ENCODE peak calls at places on chromosome 16, in four cellular contexts. A, R, K and N are unnamed samples.

GRCh38 chr16:268141-269053 is 7.3 kb downstream of the RGS11 start:
- DNase-seq in A (no peak), R (no peak), K (peak; percentile 28), N (no peak)

GRCh38 chr16:48450367-48450766 is 65.2 kb upstream of the SIAH1 start:
- DNase-seq in A (no peak), R (no peak), K (no peak), N (no peak)

GRCh38 chr16:49277386-49277742 is 4.3 kb downstream of the CBLN1 start:
- DNase-seq in A (no peak), R (no peak), K (no peak), N (no peak)

GRCh38 chr16:2436110-2436509 is 6.9 kb downstream of the CCNF start:
- DNase-seq in A (no peak), R (peak; percentile 48), K (no peak), N (no peak)

GRCh38 chr16:83510906-83511305 is 296.9 kb upstream of the HSBP1 start:
- DNase-seq in A (no peak), R (no peak), K (no peak), N (no peak)

GRCh38 chr16:53773150-53773846 is 69.3 kb downstream of the FTO start:
- DNase-seq in A (peak; percentile 7), R (peak; percentile 43), K (peak; percentile 87), N (no peak)

GRCh38 chr16:678858-679807 is 1.1 kb upstream of the STUB1 start:
- DNase-seq in A (no peak), R (peak; percentile 62), K (no peak), N (no peak)

GRCh38 chr16:410516-411178 is 9.0 kb downstream of the DECR2 start:
- DNase-seq in A (no peak), R (no peak), K (no peak), N (no peak)

GRCh38 chr16:917591-918061 is 53.2 kb downstream of the LMF1 start:
- DNase-seq in A (no peak), R (no peak), K (no peak), N (no peak)

GRCh38 chr16:85353839-85354622 is 241.8 kb upstream of the CIBAR2 start:
- DNase-seq in A (no peak), R (peak; percentile 68), K (peak; percentile 7), N (no peak)

GRCh38 chr16:69166221-69166833 is 20.6 kb upstream of the SNTB2 start:
- DNase-seq in A (no peak), R (no peak), K (no peak), N (no peak)

GRCh38 chr16:66521951-66522771 is 27.8 kb downstream of the TK2 start:
- DNase-seq in A (no peak), R (no peak), K (no peak), N (peak; percentile 54)

GRCh38 chr16:85052536-85052935 is 24.9 kb downstream of the KIAA0513 start:
- DNase-seq in A (no peak), R (no peak), K (no peak), N (no peak)

GRCh38 chr16:72905581-72905980 is 142.3 kb downstream of the ZFHX3 start:
- DNase-seq in A (no peak), R (no peak), K (no peak), N (no peak)

GRCh38 chr16:68244481-68244902 is 681 bp upstream of the PLA2G15 start:
- DNase-seq in A (no peak), R (no peak), K (no peak), N (no peak)

GRCh38 chr16:65453646-65454045 is 331.8 kb upstream of the CDH11 start:
- DNase-seq in A (no peak), R (no peak), K (no peak), N (no peak)

GRCh38 chr16:28140788-28141618 is 70.8 kb downstream of the XPO6 start:
- DNase-seq in A (peak; percentile 57), R (no peak), K (no peak), N (peak; percentile 61)

GRCh38 chr16:89547860-89548259 is 12.6 kb upstream of the RPL13 start:
- DNase-seq in A (no peak), R (no peak), K (no peak), N (no peak)

GRCh38 chr16:67183-67791 is 5.1 kb downstream of the RHBDF1 start:
- DNase-seq in A (no peak), R (no peak), K (no peak), N (no peak)

GRCh38 chr16:66858740-66859396 is 14.7 kb downstream of the CA7 start:
- DNase-seq in A (no peak), R (no peak), K (no peak), N (no peak)

GRCh38 chr16:54432481-54433229 is 146.1 kb upstream of the IRX3 start:
- DNase-seq in A (no peak), R (no peak), K (no peak), N (no peak)

GRCh38 chr16:87843678-87844373 is 25.5 kb downstream of the SLC7A5 start:
- DNase-seq in A (no peak), R (no peak), K (no peak), N (no peak)

GRCh38 chr16:49336581-49336980 is 37.0 kb upstream of the C16orf78 start:
- DNase-seq in A (no peak), R (no peak), K (no peak), N (no peak)

GRCh38 chr16:85988723-85989313 is 89.9 kb downstream of the IRF8 start:
- DNase-seq in A (no peak), R (no peak), K (no peak), N (no peak)

GRCh38 chr16:73025111-73025505 is 22.8 kb downstream of the ZFHX3 start:
- DNase-seq in A (no peak), R (no peak), K (no peak), N (no peak)

GRCh38 chr16:79816081-79816497 is 215.6 kb upstream of the MAF start:
- DNase-seq in A (no peak), R (no peak), K (no peak), N (no peak)

GRCh38 chr16:84483882-84484565 is 20.4 kb downstream of the MEAK7 start:
- DNase-seq in A (no peak), R (no peak), K (no peak), N (no peak)

GRCh38 chr16:66271074-66272060 is 95.1 kb upstream of the CDH5 start:
- DNase-seq in A (no peak), R (peak; percentile 13), K (no peak), N (no peak)

GRCh38 chr16:28182183-28182582 is 29.6 kb downstream of the XPO6 start:
- DNase-seq in A (no peak), R (no peak), K (no peak), N (no peak)

GRCh38 chr16:66264311-66265105 is 102.0 kb upstream of the CDH5 start:
- DNase-seq in A (no peak), R (no peak), K (no peak), N (no peak)

GRCh38 chr16:86088816-86089215 is 189.9 kb downstream of the IRF8 start:
- DNase-seq in A (no peak), R (no peak), K (no peak), N (no peak)

GRCh38 chr16:14436410-14436955 is 193.6 kb downstream of the PARN start:
- DNase-seq in A (no peak), R (no peak), K (no peak), N (no peak)

GRCh38 chr16:626787-627457 is 3.9 kb upstream of the WFIKKN1 start:
- DNase-seq in A (no peak), R (no peak), K (no peak), N (no peak)